ENCODE peak calls at places on chromosomes 13 and 19, in six cellular contexts. M is neuronal stem cell, R is IMR-90, D is H1, Q is mesenchymal stem cell, Z is trophoblast cell. G is an unnamed sample.
A peak's percentile ranks its signal among the peaks of the same experiment; 100 is the strongest.

GRCh38 chr13:49466240-49466914 is 22.3 kb downstream of the SETDB2 start:
- DNase-seq in M (no peak), R (no peak), D (no peak), Q (no peak), Z (no peak), G (no peak)

GRCh38 chr19:31280266-31281006 is 68.8 kb downstream of the TSHZ3 start:
- DNase-seq in M (no peak), R (no peak), D (no peak), Q (no peak), Z (no peak), G (no peak)

GRCh38 chr19:13850910-13851753 is 25.8 kb upstream of the NANOS3 start:
- DNase-seq in M (no peak), R (peak; percentile 94), D (no peak), Q (peak; percentile 96), Z (peak; percentile 91), G (peak; percentile 81)

GRCh38 chr19:32862741-32863140 is 6.8 kb downstream of the SLC7A9 start:
- DNase-seq in M (no peak), R (no peak), D (no peak), Q (no peak), Z (no peak), G (no peak)

GRCh38 chr13:37481005-37481857 is 117.3 kb downstream of the POSTN start:
- DNase-seq in M (no peak), R (peak; percentile 66), D (no peak), Q (peak; percentile 55), Z (no peak), G (no peak)

GRCh38 chr19:48963371-48964204 is 1.5 kb upstream of the FTL start:
- DNase-seq in M (peak; percentile 48), R (peak; percentile 71), D (peak; percentile 88), Q (peak; percentile 86), Z (no peak), G (peak; percentile 90)

GRCh38 chr13:44350775-44351504 is 22.7 kb upstream of the SERP2 start:
- DNase-seq in M (no peak), R (no peak), D (no peak), Q (no peak), Z (no peak), G (no peak)

GRCh38 chr19:9917322-9917721 is 19.0 kb downstream of the OLFM2 start:
- DNase-seq in M (no peak), R (peak; percentile 60), D (no peak), Q (peak; percentile 67), Z (no peak), G (peak; percentile 76)

GRCh38 chr13:114089341-114089740 is 43.1 kb downstream of the RASA3 start:
- DNase-seq in M (no peak), R (no peak), D (no peak), Q (no peak), Z (no peak), G (no peak)

GRCh38 chr19:32570081-32570785 is 10.8 kb upstream of the PDCD5 start:
- DNase-seq in M (peak; percentile 58), R (peak; percentile 57), D (peak; percentile 64), Q (peak; percentile 53), Z (peak; percentile 13), G (peak; percentile 65)

GRCh38 chr19:30783212-30783611 is 411.0 kb downstream of the ZNF536 start:
- DNase-seq in M (no peak), R (no peak), D (no peak), Q (no peak), Z (no peak), G (no peak)

GRCh38 chr13:47294691-47295090 is 397.8 kb upstream of the HTR2A start:
- DNase-seq in M (no peak), R (peak; percentile 2), D (no peak), Q (no peak), Z (no peak), G (no peak)

GRCh38 chr13:37616131-37616530 is 17.6 kb upstream of the POSTN start:
- DNase-seq in M (no peak), R (peak; percentile 28), D (no peak), Q (peak; percentile 12), Z (no peak), G (no peak)

GRCh38 chr13:99542788-99543406 is 41.6 kb downstream of the TM9SF2 start:
- DNase-seq in M (no peak), R (no peak), D (no peak), Q (no peak), Z (no peak), G (no peak)

GRCh38 chr19:19263886-19264487 is 9.1 kb downstream of the TM6SF2 start:
- DNase-seq in M (no peak), R (no peak), D (no peak), Q (no peak), Z (no peak), G (no peak)

GRCh38 chr19:50409347-50409746 is 9.4 kb upstream of the SPIB start:
- DNase-seq in M (no peak), R (no peak), D (no peak), Q (no peak), Z (no peak), G (no peak)

GRCh38 chr19:4488496-4488895 is 16.4 kb downstream of the HDGFL2 start:
- DNase-seq in M (no peak), R (no peak), D (no peak), Q (no peak), Z (no peak), G (peak; percentile 18)

GRCh38 chr13:77859450-77859849 is 59.2 kb downstream of the EDNRB start:
- DNase-seq in M (no peak), R (peak; percentile 82), D (no peak), Q (peak; percentile 85), Z (peak; percentile 6), G (no peak)

GRCh38 chr13:41064493-41064892 is 3.2 kb downstream of the WBP4 start:
- DNase-seq in M (no peak), R (peak; percentile 90), D (no peak), Q (peak; percentile 64), Z (no peak), G (no peak)

GRCh38 chr13:113726961-113727411 is 32.0 kb upstream of the TMEM255B start:
- DNase-seq in M (no peak), R (peak; percentile 31), D (no peak), Q (no peak), Z (no peak), G (no peak)

GRCh38 chr13:113655358-113656014 is 2.5 kb downstream of the ATP4B start:
- DNase-seq in M (no peak), R (no peak), D (no peak), Q (no peak), Z (no peak), G (no peak)

GRCh38 chr13:42272115-42272756 is at the start of gene AKAP11:
- DNase-seq in M (no peak), R (peak; percentile 28), D (peak; percentile 73), Q (peak; percentile 74), Z (peak; percentile 18), G (no peak)

GRCh38 chr13:98372886-98373285 is 195.8 kb upstream of the RNF113B start:
- DNase-seq in M (no peak), R (peak; percentile 87), D (no peak), Q (peak; percentile 79), Z (no peak), G (no peak)

GRCh38 chr19:53394522-53394973 is 401 bp upstream of the ZNF765 start:
- DNase-seq in M (no peak), R (peak; percentile 61), D (no peak), Q (peak; percentile 76), Z (peak; percentile 81), G (peak; percentile 83)

GRCh38 chr19:18478545-18479311 is 40.8 kb upstream of the ISYNA1 start:
- DNase-seq in M (no peak), R (peak; percentile 94), D (no peak), Q (peak; percentile 97), Z (peak; percentile 93), G (no peak)

GRCh38 chr13:64718116-64718515 is 2512.0 kb downstream of the PCDH9 start:
- DNase-seq in M (no peak), R (no peak), D (no peak), Q (no peak), Z (no peak), G (no peak)

GRCh38 chr13:108572782-108573211 is 56.6 kb upstream of the MYO16 start:
- DNase-seq in M (no peak), R (no peak), D (no peak), Q (no peak), Z (no peak), G (no peak)

GRCh38 chr13:31517599-31517998 is 221.7 kb upstream of the RXFP2 start:
- DNase-seq in M (no peak), R (no peak), D (no peak), Q (no peak), Z (no peak), G (no peak)
- H4K91ac ChIP-seq in M (no peak overlapping the region), R (no peak overlapping the region), D (no peak overlapping the region), Q (no peak overlapping the region), Z (no peak overlapping the region), G (no peak overlapping the region)

GRCh38 chr19:39132344-39132969 is 6.9 kb downstream of the PAK4 start:
- DNase-seq in M (no peak), R (no peak), D (no peak), Q (no peak), Z (no peak), G (no peak)

GRCh38 chr19:39130337-39131254 is 5.0 kb downstream of the PAK4 start:
- DNase-seq in M (no peak), R (no peak), D (no peak), Q (no peak), Z (no peak), G (no peak)

GRCh38 chr19:39133431-39134270 is 8.1 kb downstream of the PAK4 start:
- DNase-seq in M (no peak), R (no peak), D (no peak), Q (no peak), Z (peak; percentile 53), G (no peak)

GRCh38 chr19:39129116-39129515 is 3.5 kb downstream of the PAK4 start:
- DNase-seq in M (no peak), R (no peak), D (no peak), Q (no peak), Z (no peak), G (no peak)

DNA sequence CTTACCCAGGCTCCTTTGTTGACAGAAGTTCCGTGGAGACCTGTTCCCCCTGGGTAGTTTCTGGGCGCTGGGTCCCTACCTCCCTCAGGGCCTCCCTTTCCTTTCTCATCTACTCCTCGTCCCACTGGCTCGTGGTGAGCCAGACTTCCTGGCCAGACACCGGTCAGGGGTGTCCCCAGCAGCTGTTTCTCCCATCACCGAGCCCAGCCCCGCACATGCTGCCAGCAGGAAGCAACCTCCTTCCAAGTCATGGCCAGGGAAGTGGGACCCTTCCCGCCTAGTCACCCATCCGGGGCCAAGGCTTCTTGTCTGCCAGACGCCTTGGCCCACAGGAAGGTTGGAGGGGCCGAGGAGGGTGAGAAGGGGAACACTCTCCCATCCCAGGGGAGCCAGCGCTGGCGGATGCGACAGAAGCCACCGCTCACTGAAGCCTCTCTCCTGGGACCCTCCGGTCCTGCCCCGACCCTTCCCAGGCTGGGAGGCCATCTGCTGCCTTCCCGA is 5.7 kb downstream of the PAK4 start:
- DNase-seq in M (no peak), R (peak; percentile 35), D (no peak), Q (no peak), Z (no peak), G (no peak)
- H4K91ac ChIP-seq in M (no peak overlapping the region), R (no peak overlapping the region), D (no peak overlapping the region), Q (no peak overlapping the region), Z (peak overlapping the region; percentile 46), G (no peak overlapping the region)

GRCh38 chr13:89982406-89983085 is 1364.9 kb upstream of the MIR17HG start:
- DNase-seq in M (no peak), R (no peak), D (no peak), Q (peak; percentile 61), Z (no peak), G (no peak)
- H4K91ac ChIP-seq in M (no peak overlapping the region), R (no peak overlapping the region), D (no peak overlapping the region), Q (no peak overlapping the region), Z (no peak overlapping the region), G (no peak overlapping the region)

GRCh38 chr13:46198794-46199193 is 12.9 kb upstream of the LRRC63 start:
- DNase-seq in M (no peak), R (no peak), D (no peak), Q (no peak), Z (no peak), G (no peak)

GRCh38 chr13:46197299-46197975 is 14.3 kb upstream of the LRRC63 start:
- DNase-seq in M (no peak), R (no peak), D (no peak), Q (peak; percentile 5), Z (peak; percentile 79), G (no peak)

GRCh38 chr13:46195017-46195416 is 13.0 kb upstream of the LCP1 start:
- DNase-seq in M (no peak), R (no peak), D (no peak), Q (no peak), Z (no peak), G (no peak)
- H4K91ac ChIP-seq in M (no peak overlapping the region), R (no peak overlapping the region), D (no peak overlapping the region), Q (no peak overlapping the region), Z (no peak overlapping the region), G (no peak overlapping the region)